ENCODE peak calls at places on chromosome 2, in ten cellular contexts. One of them, this sample, is unnamed.

GRCh38 chr2:222424729-222425671 is 657 bp downstream of the SGPP2 start:
- DNase-seq in PC-3: no peak
- DNase-seq in brain microvascular endothelial cell: no peak
- DNase-seq in left ventricle myocardium inferior: peak; percentile 28
- DNase-seq in dorsolateral prefrontal cortex: peak; percentile 51
- DNase-seq in A549: no peak
- DNase-seq in left lung: no peak
- DNase-seq in H9: peak; percentile 38
- DNase-seq in tibial artery: no peak
- DNase-seq in tibial nerve: no peak
- DNase-seq in this sample: no peak

GRCh38 chr2:158498043-158498748 is 41.4 kb downstream of the PKP4 start:
- DNase-seq in PC-3: no peak
- DNase-seq in brain microvascular endothelial cell: no peak
- DNase-seq in left ventricle myocardium inferior: no peak
- DNase-seq in dorsolateral prefrontal cortex: no peak
- DNase-seq in A549: no peak
- DNase-seq in left lung: no peak
- DNase-seq in H9: no peak
- DNase-seq in tibial artery: no peak
- DNase-seq in tibial nerve: no peak
- DNase-seq in this sample: no peak

GRCh38 chr2:6826081-6826913 is 39.4 kb downstream of the CMPK2 start:
- DNase-seq in PC-3: peak; percentile 93
- DNase-seq in brain microvascular endothelial cell: peak; percentile 77
- DNase-seq in left ventricle myocardium inferior: no peak
- DNase-seq in dorsolateral prefrontal cortex: no peak
- DNase-seq in A549: peak; percentile 26
- DNase-seq in left lung: no peak
- DNase-seq in H9: no peak
- DNase-seq in tibial artery: no peak
- DNase-seq in tibial nerve: peak; percentile 40
- DNase-seq in this sample: peak; percentile 46

GRCh38 chr2:220847006-220847405 is 725.1 kb downstream of the EPHA4 start:
- DNase-seq in PC-3: no peak
- DNase-seq in brain microvascular endothelial cell: no peak
- DNase-seq in left ventricle myocardium inferior: no peak
- DNase-seq in dorsolateral prefrontal cortex: no peak
- DNase-seq in A549: no peak
- DNase-seq in left lung: no peak
- DNase-seq in H9: no peak
- DNase-seq in tibial artery: no peak
- DNase-seq in tibial nerve: no peak
- DNase-seq in this sample: no peak

GRCh38 chr2:166090900-166091299 is 36.9 kb downstream of the SCN1A start:
- DNase-seq in PC-3: no peak
- DNase-seq in brain microvascular endothelial cell: no peak
- DNase-seq in left ventricle myocardium inferior: no peak
- DNase-seq in dorsolateral prefrontal cortex: no peak
- DNase-seq in A549: no peak
- DNase-seq in left lung: no peak
- DNase-seq in H9: no peak
- DNase-seq in tibial artery: no peak
- DNase-seq in tibial nerve: no peak
- DNase-seq in this sample: no peak

GRCh38 chr2:21011876-21012556 is 31.9 kb downstream of the APOB start:
- DNase-seq in PC-3: no peak
- DNase-seq in brain microvascular endothelial cell: no peak
- DNase-seq in left ventricle myocardium inferior: no peak
- DNase-seq in dorsolateral prefrontal cortex: no peak
- DNase-seq in A549: no peak
- DNase-seq in left lung: no peak
- DNase-seq in H9: no peak
- DNase-seq in tibial artery: no peak
- DNase-seq in tibial nerve: no peak
- DNase-seq in this sample: no peak

GRCh38 chr2:240351088-240351741 is 84.2 kb upstream of the GPC1 start:
- DNase-seq in PC-3: no peak
- DNase-seq in brain microvascular endothelial cell: no peak
- DNase-seq in left ventricle myocardium inferior: no peak
- DNase-seq in dorsolateral prefrontal cortex: no peak
- DNase-seq in A549: no peak
- DNase-seq in left lung: no peak
- DNase-seq in H9: no peak
- DNase-seq in tibial artery: peak; percentile 51
- DNase-seq in tibial nerve: no peak
- DNase-seq in this sample: no peak

GRCh38 chr2:95329891-95330822 is 33.0 kb downstream of the KCNIP3 start:
- DNase-seq in PC-3: no peak
- DNase-seq in brain microvascular endothelial cell: no peak
- DNase-seq in left ventricle myocardium inferior: no peak
- DNase-seq in dorsolateral prefrontal cortex: peak; percentile 72
- DNase-seq in A549: no peak
- DNase-seq in left lung: no peak
- DNase-seq in H9: no peak
- DNase-seq in tibial artery: no peak
- DNase-seq in tibial nerve: no peak
- DNase-seq in this sample: no peak

GRCh38 chr2:2914252-2914651 is 463.4 kb downstream of the EIPR1 start:
- DNase-seq in PC-3: no peak
- DNase-seq in brain microvascular endothelial cell: no peak
- DNase-seq in left ventricle myocardium inferior: no peak
- DNase-seq in dorsolateral prefrontal cortex: no peak
- DNase-seq in A549: no peak
- DNase-seq in left lung: no peak
- DNase-seq in H9: no peak
- DNase-seq in tibial artery: no peak
- DNase-seq in tibial nerve: no peak
- DNase-seq in this sample: no peak

GRCh38 chr2:64212801-64213321 is 68.6 kb upstream of the PELI1 start:
- DNase-seq in PC-3: no peak
- DNase-seq in brain microvascular endothelial cell: peak; percentile 79
- DNase-seq in left ventricle myocardium inferior: no peak
- DNase-seq in dorsolateral prefrontal cortex: no peak
- DNase-seq in A549: no peak
- DNase-seq in left lung: no peak
- DNase-seq in H9: no peak
- DNase-seq in tibial artery: no peak
- DNase-seq in tibial nerve: no peak
- DNase-seq in this sample: no peak

GRCh38 chr2:201972621-201973255 is 60.9 kb upstream of the FZD7 start:
- DNase-seq in PC-3: no peak
- DNase-seq in brain microvascular endothelial cell: no peak
- DNase-seq in left ventricle myocardium inferior: no peak
- DNase-seq in dorsolateral prefrontal cortex: no peak
- DNase-seq in A549: no peak
- DNase-seq in left lung: no peak
- DNase-seq in H9: peak; percentile 93
- DNase-seq in tibial artery: no peak
- DNase-seq in tibial nerve: no peak
- DNase-seq in this sample: no peak

GRCh38 chr2:200787351-200788128 is 24.2 kb upstream of the BZW1 start:
- DNase-seq in PC-3: peak; percentile 96
- DNase-seq in brain microvascular endothelial cell: peak; percentile 96
- DNase-seq in left ventricle myocardium inferior: no peak
- DNase-seq in dorsolateral prefrontal cortex: no peak
- DNase-seq in A549: no peak
- DNase-seq in left lung: no peak
- DNase-seq in H9: no peak
- DNase-seq in tibial artery: no peak
- DNase-seq in tibial nerve: no peak
- DNase-seq in this sample: peak; percentile 82

GRCh38 chr2:222000326-222000725 is 298.5 kb downstream of the PAX3 start:
- DNase-seq in PC-3: peak; percentile 79
- DNase-seq in brain microvascular endothelial cell: peak; percentile 74
- DNase-seq in left ventricle myocardium inferior: no peak
- DNase-seq in dorsolateral prefrontal cortex: no peak
- DNase-seq in A549: no peak
- DNase-seq in left lung: no peak
- DNase-seq in H9: no peak
- DNase-seq in tibial artery: no peak
- DNase-seq in tibial nerve: no peak
- DNase-seq in this sample: peak; percentile 59

GRCh38 chr2:10557506-10558265 is 109.6 kb upstream of the ODC1 start:
- DNase-seq in PC-3: no peak
- DNase-seq in brain microvascular endothelial cell: no peak
- DNase-seq in left ventricle myocardium inferior: no peak
- DNase-seq in dorsolateral prefrontal cortex: peak; percentile 6
- DNase-seq in A549: no peak
- DNase-seq in left lung: no peak
- DNase-seq in H9: no peak
- DNase-seq in tibial artery: no peak
- DNase-seq in tibial nerve: no peak
- DNase-seq in this sample: no peak

GRCh38 chr2:14137643-14138042 is 494.9 kb upstream of the LRATD1 start:
- DNase-seq in PC-3: peak; percentile 27
- DNase-seq in brain microvascular endothelial cell: no peak
- DNase-seq in left ventricle myocardium inferior: no peak
- DNase-seq in dorsolateral prefrontal cortex: no peak
- DNase-seq in A549: no peak
- DNase-seq in left lung: no peak
- DNase-seq in H9: peak; percentile 61
- DNase-seq in tibial artery: no peak
- DNase-seq in tibial nerve: no peak
- DNase-seq in this sample: no peak

GRCh38 chr2:109528811-109529501 is 84.8 kb downstream of the SEPTIN10 start:
- DNase-seq in PC-3: no peak
- DNase-seq in brain microvascular endothelial cell: no peak
- DNase-seq in left ventricle myocardium inferior: no peak
- DNase-seq in dorsolateral prefrontal cortex: peak; percentile 11
- DNase-seq in A549: no peak
- DNase-seq in left lung: no peak
- DNase-seq in H9: peak; percentile 17
- DNase-seq in tibial artery: no peak
- DNase-seq in tibial nerve: no peak
- DNase-seq in this sample: no peak

GRCh38 chr2:196944570-196944969 is 18.1 kb upstream of the PGAP1 start:
- DNase-seq in PC-3: no peak
- DNase-seq in brain microvascular endothelial cell: no peak
- DNase-seq in left ventricle myocardium inferior: no peak
- DNase-seq in dorsolateral prefrontal cortex: no peak
- DNase-seq in A549: no peak
- DNase-seq in left lung: no peak
- DNase-seq in H9: no peak
- DNase-seq in tibial artery: no peak
- DNase-seq in tibial nerve: no peak
- DNase-seq in this sample: no peak

GRCh38 chr2:171893196-171893823 is 734 bp downstream of the SLC25A12 start:
- DNase-seq in PC-3: no peak
- DNase-seq in brain microvascular endothelial cell: no peak
- DNase-seq in left ventricle myocardium inferior: no peak
- DNase-seq in dorsolateral prefrontal cortex: no peak
- DNase-seq in A549: no peak
- DNase-seq in left lung: no peak
- DNase-seq in H9: no peak
- DNase-seq in tibial artery: no peak
- DNase-seq in tibial nerve: no peak
- DNase-seq in this sample: peak; percentile 18

GRCh38 chr2:226813148-226813701 is 13.6 kb upstream of the IRS1 start:
- DNase-seq in PC-3: peak; percentile 55
- DNase-seq in brain microvascular endothelial cell: peak; percentile 37
- DNase-seq in left ventricle myocardium inferior: no peak
- DNase-seq in dorsolateral prefrontal cortex: no peak
- DNase-seq in A549: no peak
- DNase-seq in left lung: no peak
- DNase-seq in H9: peak; percentile 43
- DNase-seq in tibial artery: no peak
- DNase-seq in tibial nerve: no peak
- DNase-seq in this sample: no peak

DNA sequence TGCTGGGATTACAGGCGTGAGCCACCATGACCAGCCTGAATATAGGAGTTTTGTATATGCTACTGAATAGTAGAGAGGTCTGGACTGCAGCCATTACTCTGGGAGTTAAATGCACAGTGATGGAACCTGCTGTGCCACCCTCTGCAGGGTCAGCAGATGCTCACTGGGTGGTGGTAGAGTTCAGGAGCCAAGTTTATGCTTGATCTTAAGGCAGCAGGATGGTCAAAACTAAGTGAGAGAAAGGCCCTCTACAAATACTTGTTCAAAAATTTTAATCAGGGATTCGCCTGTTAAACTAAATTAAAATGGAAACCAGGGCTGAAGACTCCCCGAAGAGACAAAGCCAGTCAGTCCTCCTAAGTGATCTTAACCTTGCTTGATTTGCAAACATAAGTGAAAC is 4.1 kb upstream of the WDFY1 start:
- DNase-seq in PC-3: no peak
- DNase-seq in brain microvascular endothelial cell: no peak
- DNase-seq in left ventricle myocardium inferior: no peak
- DNase-seq in dorsolateral prefrontal cortex: no peak
- DNase-seq in A549: no peak
- DNase-seq in left lung: no peak
- DNase-seq in H9: no peak
- DNase-seq in tibial artery: no peak
- DNase-seq in tibial nerve: no peak
- DNase-seq in this sample: no peak
- TF ChIP-seq CTCF in PC-3: no peak
- TF ChIP-seq CTCF in brain microvascular endothelial cell: no peak
- TF ChIP-seq CTCF in left ventricle myocardium inferior: no peak
- TF ChIP-seq CTCF in dorsolateral prefrontal cortex: no peak
- TF ChIP-seq CTCF in A549: no peak
- TF ChIP-seq CTCF in left lung: no peak
- TF ChIP-seq CTCF in H9: no peak
- TF ChIP-seq CTCF in tibial artery: no peak
- TF ChIP-seq CTCF in tibial nerve: no peak
- TF ChIP-seq CTCF in this sample: no peak

GRCh38 chr2:86225581-86225980 is 26.3 kb downstream of the MRPL35 start:
- DNase-seq in PC-3: no peak
- DNase-seq in brain microvascular endothelial cell: peak; percentile 12
- DNase-seq in left ventricle myocardium inferior: peak; percentile 77
- DNase-seq in dorsolateral prefrontal cortex: peak; percentile 59
- DNase-seq in A549: no peak
- DNase-seq in left lung: peak; percentile 45
- DNase-seq in H9: no peak
- DNase-seq in tibial artery: peak; percentile 93
- DNase-seq in tibial nerve: no peak
- DNase-seq in this sample: no peak
- H3K27ac ChIP-seq in PC-3: no peak overlapping the region
- H3K27ac ChIP-seq in brain microvascular endothelial cell: no peak overlapping the region
- H3K27ac ChIP-seq in left ventricle myocardium inferior: peak overlapping the region; percentile 89
- H3K27ac ChIP-seq in dorsolateral prefrontal cortex: peak overlapping the region; percentile 74
- H3K27ac ChIP-seq in A549: no peak overlapping the region
- H3K27ac ChIP-seq in left lung: no peak overlapping the region
- H3K27ac ChIP-seq in H9: no peak overlapping the region
- H3K27ac ChIP-seq in tibial artery: peak overlapping the region; percentile 91
- H3K27ac ChIP-seq in tibial nerve: peak overlapping the region; percentile 34
- H3K27ac ChIP-seq in this sample: no peak overlapping the region

GRCh38 chr2:59790186-59791142 is 763.0 kb downstream of the BCL11A start:
- DNase-seq in PC-3: no peak
- DNase-seq in brain microvascular endothelial cell: no peak
- DNase-seq in left ventricle myocardium inferior: no peak
- DNase-seq in dorsolateral prefrontal cortex: no peak
- DNase-seq in A549: no peak
- DNase-seq in left lung: no peak
- DNase-seq in H9: no peak
- DNase-seq in tibial artery: no peak
- DNase-seq in tibial nerve: no peak
- DNase-seq in this sample: no peak
- TF ChIP-seq CTCF in PC-3: no peak
- TF ChIP-seq CTCF in brain microvascular endothelial cell: no peak
- TF ChIP-seq CTCF in left ventricle myocardium inferior: no peak
- TF ChIP-seq CTCF in dorsolateral prefrontal cortex: no peak
- TF ChIP-seq CTCF in A549: no peak
- TF ChIP-seq CTCF in left lung: no peak
- TF ChIP-seq CTCF in H9: no peak
- TF ChIP-seq CTCF in tibial artery: no peak
- TF ChIP-seq CTCF in tibial nerve: no peak
- TF ChIP-seq CTCF in this sample: no peak

GRCh38 chr2:133490412-133490958 is 77.8 kb downstream of the NCKAP5 start:
- DNase-seq in PC-3: no peak
- DNase-seq in brain microvascular endothelial cell: no peak
- DNase-seq in left ventricle myocardium inferior: no peak
- DNase-seq in dorsolateral prefrontal cortex: no peak
- DNase-seq in A549: no peak
- DNase-seq in left lung: no peak
- DNase-seq in H9: no peak
- DNase-seq in tibial artery: no peak
- DNase-seq in tibial nerve: no peak
- DNase-seq in this sample: no peak
- H3K27ac ChIP-seq in PC-3: no peak overlapping the region
- H3K27ac ChIP-seq in brain microvascular endothelial cell: no peak overlapping the region
- H3K27ac ChIP-seq in left ventricle myocardium inferior: no peak overlapping the region
- H3K27ac ChIP-seq in dorsolateral prefrontal cortex: no peak overlapping the region
- H3K27ac ChIP-seq in A549: no peak overlapping the region
- H3K27ac ChIP-seq in left lung: no peak overlapping the region
- H3K27ac ChIP-seq in H9: no peak overlapping the region
- H3K27ac ChIP-seq in tibial artery: no peak overlapping the region
- H3K27ac ChIP-seq in tibial nerve: no peak overlapping the region
- H3K27ac ChIP-seq in this sample: no peak overlapping the region